ENCODE peak calls at places on chromosomes 3 and 15, in seven cellular contexts. G is IMR-90, I is H9, R is mesendoderm, A is H1, M is trophoblast cell, S is mesenchymal stem cell. O is an unnamed sample.

GRCh38 chr3:141243295-141243707 is 11.7 kb downstream of the PXYLP1 start:
- DNase-seq in I (no peak), A (no peak), S (peak; percentile 37), M (peak; percentile 90), R (peak; percentile 11), G (peak; percentile 36), O (no peak)

GRCh38 chr3:194308635-194309213 is 42.4 kb downstream of the CPN2 start:
- DNase-seq in G (no peak), I (no peak), M (no peak), A (no peak), R (no peak), S (no peak), O (no peak)

GRCh38 chr3:29932662-29933316 is 651.9 kb downstream of the RBMS3 start:
- DNase-seq in M (no peak), A (no peak), G (no peak), S (no peak), R (no peak), I (no peak), O (no peak)

GRCh38 chr15:48861813-48862431 is 16.0 kb upstream of the EID1 start:
- DNase-seq in A (no peak), I (no peak), S (peak; percentile 73), G (peak; percentile 82), R (peak; percentile 68), M (no peak), O (peak; percentile 56)

GRCh38 chr3:121926380-121926779 is 32.2 kb downstream of the SLC15A2 start:
- DNase-seq in A (no peak), I (no peak), G (no peak), S (no peak), M (no peak), R (no peak), O (no peak)

GRCh38 chr3:57755368-57756021 is 614 bp upstream of the SLMAP start:
- DNase-seq in S (no peak), G (peak; percentile 38), A (no peak), R (peak; percentile 87), M (peak; percentile 69), I (no peak), O (no peak)

GRCh38 chr3:111080357-111080937 is 8.8 kb downstream of the NECTIN3 start:
- DNase-seq in A (no peak), I (no peak), S (peak; percentile 60), R (peak; percentile 48), G (peak; percentile 78), M (no peak), O (no peak)

GRCh38 chr3:108088697-108089096 is 2.1 kb downstream of the CD47 start:
- DNase-seq in S (peak; percentile 41), A (no peak), M (no peak), I (no peak), G (peak; percentile 16), R (no peak), O (no peak)

GRCh38 chr3:171457263-171458055 is 2.7 kb downstream of the TNIK start:
- DNase-seq in M (no peak), S (peak; percentile 17), I (no peak), A (no peak), G (no peak), R (no peak), O (no peak)

GRCh38 chr15:57496946-57497944 is 94.5 kb upstream of the MYZAP start:
- DNase-seq in G (no peak), S (no peak), M (no peak), I (no peak), R (peak; percentile 82), A (no peak), O (no peak)

GRCh38 chr3:138023754-138024153 is 13.8 kb downstream of the CLDN18 start:
- DNase-seq in A (no peak), G (no peak), M (no peak), S (no peak), R (no peak), I (no peak), O (no peak)

GRCh38 chr3:47022540-47023161 is 43.2 kb downstream of the NBEAL2 start:
- DNase-seq in M (no peak), I (no peak), R (no peak), G (peak; percentile 48), S (peak; percentile 24), A (no peak), O (no peak)

GRCh38 chr3:72347819-72348319 is 500.4 kb downstream of the SHQ1 start:
- DNase-seq in A (no peak), G (no peak), M (peak; percentile 68), I (peak; percentile 78), R (peak; percentile 75), S (peak; percentile 73), O (no peak)

GRCh38 chr3:50242778-50243551 is 7.0 kb downstream of the GNAI2 start:
- DNase-seq in M (peak; percentile 77), G (peak; percentile 72), I (no peak), R (no peak), S (peak; percentile 87), A (no peak), O (no peak)

GRCh38 chr15:69154026-69154425 is 6.4 kb upstream of the GLCE start:
- DNase-seq in S (peak; percentile 11), A (no peak), M (no peak), I (no peak), G (peak; percentile 42), R (no peak), O (no peak)

GRCh38 chr15:47778263-47778770 is 61.0 kb downstream of the SEMA6D start:
- DNase-seq in I (no peak), S (no peak), G (no peak), R (peak; percentile 77), A (no peak), M (no peak), O (no peak)

GRCh38 chr3:123949606-123950005 is 11.4 kb downstream of the CCDC14 start:
- DNase-seq in G (peak; percentile 82), A (no peak), R (no peak), M (peak; percentile 29), I (no peak), S (peak; percentile 39), O (no peak)

GRCh38 chr3:183261103-183261502 is 8.1 kb downstream of the B3GNT5 start:
- DNase-seq in G (no peak), R (no peak), M (no peak), A (no peak), S (no peak), I (no peak), O (no peak)

GRCh38 chr3:40780341-40780800 is 255.6 kb downstream of the ZNF621 start:
- DNase-seq in M (no peak), G (no peak), R (peak; percentile 16), S (no peak), A (no peak), I (peak; percentile 42), O (peak; percentile 51)

GRCh38 chr3:72165337-72165736 is 380.4 kb upstream of the PROK2 start:
- DNase-seq in M (no peak), R (peak; percentile 34), I (no peak), A (no peak), S (no peak), G (peak; percentile 7), O (no peak)

GRCh38 chr3:156674911-156675743 is 737 bp downstream of the TIPARP start:
- DNase-seq in A (no peak), S (peak; percentile 60), R (peak; percentile 70), G (peak; percentile 43), M (peak; percentile 15), I (peak; percentile 45), O (peak; percentile 61)

GRCh38 chr3:39383913-39384664 is 919 bp downstream of the SLC25A38 start:
- DNase-seq in M (peak; percentile 97), I (peak; percentile 97), A (peak; percentile 82), G (peak; percentile 88), S (peak; percentile 95), R (peak; percentile 98), O (peak; percentile 93)

GRCh38 chr15:48427960-48428547 is 96.8 kb downstream of the DUT start:
- DNase-seq in M (peak; percentile 46), S (no peak), G (peak; percentile 81), R (peak; percentile 73), A (no peak), I (no peak), O (no peak)

GRCh38 chr15:55737373-55737772 is 5.6 kb downstream of the PRTG start:
- DNase-seq in I (no peak), A (no peak), G (peak; percentile 5), S (peak; percentile 77), M (peak; percentile 70), R (peak; percentile 89), O (peak; percentile 91)

GRCh38 chr3:147008458-147008857 is 397.9 kb downstream of the ZIC4 start:
- DNase-seq in R (no peak), I (no peak), G (no peak), M (no peak), S (no peak), A (no peak), O (no peak)
- H3K18ac ChIP-seq in R (no peak overlapping the region), I (no peak overlapping the region), G (no peak overlapping the region), M (no peak overlapping the region), S (no peak overlapping the region), A (no peak overlapping the region), O (no peak overlapping the region)

GRCh38 chr3:11285471-11285870 is 13.3 kb downstream of the ATG7 start:
- DNase-seq in A (no peak), S (no peak), M (no peak), R (no peak), G (no peak), I (no peak), O (no peak)
- H2AK5ac ChIP-seq in A (no peak overlapping the region), S (peak overlapping the region; percentile 62), M (no peak overlapping the region), R (no peak overlapping the region), G (peak overlapping the region; percentile 59), I (no peak overlapping the region), O (no peak overlapping the region)

GRCh38 chr3:133948131-133948810 is 52.6 kb upstream of the RAB6B start:
- DNase-seq in G (no peak), S (no peak), M (no peak), R (no peak), I (no peak), A (no peak), O (no peak)
- H2BK5ac ChIP-seq in G (no peak overlapping the region), S (no peak overlapping the region), M (no peak overlapping the region), R (no peak overlapping the region), I (no peak overlapping the region), A (no peak overlapping the region), O (no peak overlapping the region)

DNA sequence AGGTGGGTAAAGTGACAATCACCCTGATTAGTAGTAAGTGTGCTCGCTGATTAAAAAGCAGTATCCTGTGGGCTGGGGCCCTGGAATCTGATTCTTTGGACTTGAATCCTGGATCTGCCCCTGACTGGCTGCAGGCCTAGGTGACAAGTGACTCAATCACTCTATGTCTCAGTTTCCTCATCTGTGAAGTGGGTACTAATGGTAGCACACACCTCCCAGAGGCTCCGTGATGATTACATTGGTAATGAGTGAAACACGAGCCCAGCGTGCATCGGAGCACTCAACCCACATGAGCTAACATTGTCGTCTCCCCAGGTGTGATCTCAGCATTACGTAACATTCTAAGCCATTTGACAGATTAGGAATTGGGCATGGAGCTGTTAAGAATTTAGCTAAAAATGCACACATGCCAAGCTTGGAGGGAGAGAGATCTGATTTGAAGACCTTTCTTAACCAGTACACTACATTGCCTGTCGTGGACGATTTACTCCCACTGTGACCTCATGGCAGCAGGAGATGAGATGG is 32.2 kb downstream of the MGLL start:
- DNase-seq in R (no peak), M (peak; percentile 49), S (no peak), I (no peak), G (no peak), A (no peak), O (no peak)
- H3K18ac ChIP-seq in R (no peak overlapping the region), M (no peak overlapping the region), S (peak overlapping the region; percentile 38), I (no peak overlapping the region), G (peak overlapping the region; percentile 91), A (no peak overlapping the region), O (no peak overlapping the region)